ENCODE peak calls at places on chromosomes 4 and X, in seven cellular contexts. One of them, this sample, is unnamed.
A peak's percentile ranks its signal among the peaks of the same experiment; 100 is the strongest.

GRCh38 chr4:52655505-52655904 is 3.6 kb downstream of the USP46 start:
- DNase-seq in endodermal cell: no peak
- DNase-seq in GM23248: no peak
- DNase-seq in trophoblast cell: peak; percentile 11
- DNase-seq in left lung: no peak
- DNase-seq in mammary epithelial cell: no peak
- DNase-seq in pancreas: no peak
- DNase-seq in this sample: no peak

GRCh38 chr4:2696423-2696822 is 59.7 kb downstream of the TNIP2 start:
- DNase-seq in endodermal cell: no peak
- DNase-seq in GM23248: no peak
- DNase-seq in trophoblast cell: no peak
- DNase-seq in left lung: no peak
- DNase-seq in mammary epithelial cell: no peak
- DNase-seq in pancreas: no peak
- DNase-seq in this sample: no peak

GRCh38 chrX:106716463-106716862 is 10.0 kb upstream of the RNF128 start:
- DNase-seq in endodermal cell: no peak
- DNase-seq in GM23248: no peak
- DNase-seq in trophoblast cell: no peak
- DNase-seq in left lung: no peak
- DNase-seq in mammary epithelial cell: no peak
- DNase-seq in pancreas: no peak
- DNase-seq in this sample: no peak

GRCh38 chrX:526295-527224 is 104.0 kb upstream of the SHOX start:
- DNase-seq in endodermal cell: peak; percentile 46
- DNase-seq in GM23248: no peak
- DNase-seq in trophoblast cell: no peak
- DNase-seq in left lung: no peak
- DNase-seq in mammary epithelial cell: no peak
- DNase-seq in pancreas: no peak
- DNase-seq in this sample: no peak

GRCh38 chr4:186485621-186486062 is 69.7 kb downstream of the MTNR1A start:
- DNase-seq in endodermal cell: no peak
- DNase-seq in GM23248: peak; percentile 44
- DNase-seq in trophoblast cell: no peak
- DNase-seq in left lung: peak; percentile 62
- DNase-seq in mammary epithelial cell: peak; percentile 16
- DNase-seq in pancreas: no peak
- DNase-seq in this sample: peak; percentile 4

GRCh38 chr4:3514806-3515421 is 17.3 kb downstream of the LRPAP1 start:
- DNase-seq in endodermal cell: peak; percentile 89
- DNase-seq in GM23248: no peak
- DNase-seq in trophoblast cell: no peak
- DNase-seq in left lung: peak; percentile 79
- DNase-seq in mammary epithelial cell: peak; percentile 17
- DNase-seq in pancreas: no peak
- DNase-seq in this sample: no peak

GRCh38 chr4:125688841-125689240 is 374.1 kb downstream of the FAT4 start:
- DNase-seq in endodermal cell: no peak
- DNase-seq in GM23248: no peak
- DNase-seq in trophoblast cell: no peak
- DNase-seq in left lung: no peak
- DNase-seq in mammary epithelial cell: no peak
- DNase-seq in pancreas: no peak
- DNase-seq in this sample: no peak

GRCh38 chr4:72689929-72690328 is 120.9 kb upstream of the ADAMTS3 start:
- DNase-seq in endodermal cell: no peak
- DNase-seq in GM23248: no peak
- DNase-seq in trophoblast cell: no peak
- DNase-seq in left lung: no peak
- DNase-seq in mammary epithelial cell: no peak
- DNase-seq in pancreas: no peak
- DNase-seq in this sample: no peak

GRCh38 chr4:67201334-67201733 is 344.0 kb downstream of the CENPC start:
- DNase-seq in endodermal cell: no peak
- DNase-seq in GM23248: no peak
- DNase-seq in trophoblast cell: no peak
- DNase-seq in left lung: no peak
- DNase-seq in mammary epithelial cell: no peak
- DNase-seq in pancreas: no peak
- DNase-seq in this sample: no peak

GRCh38 chrX:10101269-10101668 is 55.5 kb upstream of the CLCN4 start:
- DNase-seq in endodermal cell: no peak
- DNase-seq in GM23248: no peak
- DNase-seq in trophoblast cell: peak; percentile 68
- DNase-seq in left lung: no peak
- DNase-seq in mammary epithelial cell: no peak
- DNase-seq in pancreas: peak; percentile 8
- DNase-seq in this sample: no peak

GRCh38 chrX:125151146-125151545 is 168.5 kb upstream of the TEX13C start:
- DNase-seq in endodermal cell: no peak
- DNase-seq in GM23248: no peak
- DNase-seq in trophoblast cell: no peak
- DNase-seq in left lung: no peak
- DNase-seq in mammary epithelial cell: no peak
- DNase-seq in pancreas: no peak
- DNase-seq in this sample: no peak

GRCh38 chrX:113512700-113513395 is 672.2 kb upstream of the AMOT start:
- DNase-seq in endodermal cell: no peak
- DNase-seq in GM23248: peak; percentile 61
- DNase-seq in trophoblast cell: no peak
- DNase-seq in left lung: no peak
- DNase-seq in mammary epithelial cell: peak; percentile 62
- DNase-seq in pancreas: no peak
- DNase-seq in this sample: peak; percentile 22

GRCh38 chr4:184287697-184288255 is 70.1 kb upstream of the ENPP6 start:
- DNase-seq in endodermal cell: peak; percentile 67
- DNase-seq in GM23248: peak; percentile 60
- DNase-seq in trophoblast cell: peak; percentile 29
- DNase-seq in left lung: no peak
- DNase-seq in mammary epithelial cell: peak; percentile 50
- DNase-seq in pancreas: no peak
- DNase-seq in this sample: no peak

GRCh38 chrX:121322159-121322558 is 274.7 kb downstream of the GLUD2 start:
- DNase-seq in endodermal cell: no peak
- DNase-seq in GM23248: peak; percentile 4
- DNase-seq in trophoblast cell: no peak
- DNase-seq in left lung: no peak
- DNase-seq in mammary epithelial cell: no peak
- DNase-seq in pancreas: no peak
- DNase-seq in this sample: no peak

GRCh38 chr4:7051905-7052304 is 8.7 kb downstream of the TADA2B start:
- DNase-seq in endodermal cell: no peak
- DNase-seq in GM23248: no peak
- DNase-seq in trophoblast cell: no peak
- DNase-seq in left lung: peak; percentile 60
- DNase-seq in mammary epithelial cell: no peak
- DNase-seq in pancreas: no peak
- DNase-seq in this sample: no peak

GRCh38 chr4:99887837-99888236 is 6.4 kb downstream of the LAMTOR3 start:
- DNase-seq in endodermal cell: no peak
- DNase-seq in GM23248: peak; percentile 61
- DNase-seq in trophoblast cell: no peak
- DNase-seq in left lung: no peak
- DNase-seq in mammary epithelial cell: no peak
- DNase-seq in pancreas: no peak
- DNase-seq in this sample: no peak

DNA sequence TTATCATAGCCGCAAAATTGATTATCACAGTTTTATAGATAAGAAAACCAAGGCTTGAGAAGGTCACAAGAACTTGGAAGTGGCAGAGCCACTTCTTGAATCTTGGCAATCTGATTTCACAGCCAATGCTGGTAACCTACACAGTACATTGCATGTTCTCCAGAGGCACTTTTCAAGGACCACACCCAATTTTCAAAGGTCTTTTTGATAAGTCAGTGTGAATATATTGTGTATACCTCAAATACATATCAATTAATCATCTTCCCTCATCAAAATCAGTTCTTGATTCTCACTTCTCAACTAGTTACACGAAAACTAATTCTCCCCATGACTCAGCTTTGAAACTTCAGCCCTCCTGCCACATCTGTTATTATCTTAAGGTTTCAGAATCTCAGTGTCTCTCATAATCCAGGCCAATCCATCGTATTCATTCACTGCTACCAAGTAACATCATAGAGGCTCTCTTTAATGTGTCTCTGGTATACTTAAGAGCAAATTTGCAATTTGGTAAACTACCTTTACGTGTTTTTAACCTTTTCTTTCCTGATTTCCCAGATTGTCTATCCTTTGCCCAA is 16.8 kb downstream of the CAMK2D start:
- DNase-seq in endodermal cell: no peak
- DNase-seq in GM23248: no peak
- DNase-seq in trophoblast cell: no peak
- DNase-seq in left lung: no peak
- DNase-seq in mammary epithelial cell: peak; percentile 2
- DNase-seq in pancreas: no peak
- DNase-seq in this sample: no peak
- H3K36me3 ChIP-seq in endodermal cell: peaks cover 32% of the 10 kb centered on the region
- H3K36me3 ChIP-seq in GM23248: peaks cover 22% of the 10 kb centered on the region
- H3K36me3 ChIP-seq in trophoblast cell: no peaks in the 10 kb centered on the region
- H3K36me3 ChIP-seq in left lung: peaks cover 4% of the 10 kb centered on the region
- H3K36me3 ChIP-seq in mammary epithelial cell: no peaks in the 10 kb centered on the region
- H3K36me3 ChIP-seq in pancreas: no peaks in the 10 kb centered on the region
- H3K36me3 ChIP-seq in this sample: peaks cover 3% of the 10 kb centered on the region

GRCh38 chr4:130510661-130511060 is 1414.7 kb downstream of the C4orf33 start:
- DNase-seq in endodermal cell: no peak
- DNase-seq in GM23248: no peak
- DNase-seq in trophoblast cell: no peak
- DNase-seq in left lung: no peak
- DNase-seq in mammary epithelial cell: no peak
- DNase-seq in pancreas: no peak
- DNase-seq in this sample: no peak
- H3K36me3 ChIP-seq in endodermal cell: no peaks in the 10 kb centered on the region
- H3K36me3 ChIP-seq in GM23248: no peaks in the 10 kb centered on the region
- H3K36me3 ChIP-seq in trophoblast cell: no peaks in the 10 kb centered on the region
- H3K36me3 ChIP-seq in left lung: no peaks in the 10 kb centered on the region
- H3K36me3 ChIP-seq in mammary epithelial cell: no peaks in the 10 kb centered on the region
- H3K36me3 ChIP-seq in pancreas: no peaks in the 10 kb centered on the region
- H3K36me3 ChIP-seq in this sample: no peaks in the 10 kb centered on the region

GRCh38 chr4:57020467-57021101 is 41.9 kb downstream of the POLR2B start:
- DNase-seq in endodermal cell: no peak
- DNase-seq in GM23248: peak; percentile 91
- DNase-seq in trophoblast cell: no peak
- DNase-seq in left lung: no peak
- DNase-seq in mammary epithelial cell: peak; percentile 78
- DNase-seq in pancreas: no peak
- DNase-seq in this sample: peak; percentile 14
- H3K36me3 ChIP-seq in endodermal cell: peaks cover 92% of the 10 kb centered on the region
- H3K36me3 ChIP-seq in GM23248: peaks cover 54% of the 10 kb centered on the region
- H3K36me3 ChIP-seq in trophoblast cell: peaks cover 14% of the 10 kb centered on the region
- H3K36me3 ChIP-seq in left lung: peaks cover 99% of the 10 kb centered on the region
- H3K36me3 ChIP-seq in mammary epithelial cell: peaks cover 57% of the 10 kb centered on the region
- H3K36me3 ChIP-seq in pancreas: peaks cover 46% of the 10 kb centered on the region
- H3K36me3 ChIP-seq in this sample: peaks cover 63% of the 10 kb centered on the region

GRCh38 chr4:165517216-165517615 is 138.4 kb downstream of the CPE start:
- DNase-seq in endodermal cell: no peak
- DNase-seq in GM23248: no peak
- DNase-seq in trophoblast cell: no peak
- DNase-seq in left lung: no peak
- DNase-seq in mammary epithelial cell: peak; percentile 63
- DNase-seq in pancreas: no peak
- DNase-seq in this sample: no peak
- H3K36me3 ChIP-seq in endodermal cell: no peaks in the 10 kb centered on the region
- H3K36me3 ChIP-seq in GM23248: no peaks in the 10 kb centered on the region
- H3K36me3 ChIP-seq in trophoblast cell: no peaks in the 10 kb centered on the region
- H3K36me3 ChIP-seq in left lung: no peaks in the 10 kb centered on the region
- H3K36me3 ChIP-seq in mammary epithelial cell: no peaks in the 10 kb centered on the region
- H3K36me3 ChIP-seq in pancreas: no peaks in the 10 kb centered on the region
- H3K36me3 ChIP-seq in this sample: no peaks in the 10 kb centered on the region

GRCh38 chr4:55407764-55408163 is 12.0 kb downstream of the TMEM165 start:
- DNase-seq in endodermal cell: no peak
- DNase-seq in GM23248: no peak
- DNase-seq in trophoblast cell: no peak
- DNase-seq in left lung: no peak
- DNase-seq in mammary epithelial cell: no peak
- DNase-seq in pancreas: no peak
- DNase-seq in this sample: no peak
- H3K36me3 ChIP-seq in endodermal cell: peaks cover 72% of the 10 kb centered on the region
- H3K36me3 ChIP-seq in GM23248: peaks cover 54% of the 10 kb centered on the region
- H3K36me3 ChIP-seq in trophoblast cell: peaks cover 14% of the 10 kb centered on the region
- H3K36me3 ChIP-seq in left lung: peaks cover 88% of the 10 kb centered on the region
- H3K36me3 ChIP-seq in mammary epithelial cell: peaks cover 29% of the 10 kb centered on the region
- H3K36me3 ChIP-seq in pancreas: no peaks in the 10 kb centered on the region
- H3K36me3 ChIP-seq in this sample: peaks cover 38% of the 10 kb centered on the region

GRCh38 chr4:75781328-75781727 is 57.0 kb downstream of the USO1 start:
- DNase-seq in endodermal cell: no peak
- DNase-seq in GM23248: peak; percentile 40
- DNase-seq in trophoblast cell: no peak
- DNase-seq in left lung: no peak
- DNase-seq in mammary epithelial cell: no peak
- DNase-seq in pancreas: no peak
- DNase-seq in this sample: no peak

GRCh38 chr4:75786938-75787337 is 62.6 kb downstream of the USO1 start:
- DNase-seq in endodermal cell: no peak
- DNase-seq in GM23248: no peak
- DNase-seq in trophoblast cell: no peak
- DNase-seq in left lung: no peak
- DNase-seq in mammary epithelial cell: no peak
- DNase-seq in pancreas: no peak
- DNase-seq in this sample: no peak

GRCh38 chr4:75790024-75790423 is 65.6 kb downstream of the USO1 start:
- DNase-seq in endodermal cell: no peak
- DNase-seq in GM23248: no peak
- DNase-seq in trophoblast cell: no peak
- DNase-seq in left lung: no peak
- DNase-seq in mammary epithelial cell: no peak
- DNase-seq in pancreas: no peak
- DNase-seq in this sample: no peak

GRCh38 chr4:75786526-75786925 is 62.1 kb downstream of the USO1 start:
- DNase-seq in endodermal cell: no peak
- DNase-seq in GM23248: no peak
- DNase-seq in trophoblast cell: no peak
- DNase-seq in left lung: no peak
- DNase-seq in mammary epithelial cell: no peak
- DNase-seq in pancreas: no peak
- DNase-seq in this sample: no peak
- H3K36me3 ChIP-seq in endodermal cell: peaks cover 82% of the 10 kb centered on the region
- H3K36me3 ChIP-seq in GM23248: peaks cover 73% of the 10 kb centered on the region
- H3K36me3 ChIP-seq in trophoblast cell: peaks cover 5% of the 10 kb centered on the region
- H3K36me3 ChIP-seq in left lung: peaks cover 85% of the 10 kb centered on the region
- H3K36me3 ChIP-seq in mammary epithelial cell: peaks cover 20% of the 10 kb centered on the region
- H3K36me3 ChIP-seq in pancreas: peaks cover 6% of the 10 kb centered on the region
- H3K36me3 ChIP-seq in this sample: peaks cover 11% of the 10 kb centered on the region